ENCODE peak calls at places on chromosome 18, in ten cellular contexts. U is fibroblast of the aortic adventitia; X is mucosa of gallbladder; G is KBM-7; N is neural progenitor cell; L is fibroblast of the conjunctiva; M is GM23338; S is activated CD4-positive, CD25-positive, alpha-beta regulatory T cell; P is T-helper 2 cell; J is endothelial cell. I is an unnamed sample.

GRCh38 chr18:34212511-34212910 is 12.2 kb downstream of the NOL4 start:
- DNase-seq in U (no peak), X (no peak), G (no peak), N (no peak), L (no peak), M (no peak), S (no peak), P (no peak), J (no peak), I (no peak)

GRCh38 chr18:58242978-58243377 is 199.0 kb downstream of the NEDD4L start:
- DNase-seq in U (no peak), X (no peak), G (no peak), N (no peak), L (no peak), M (no peak), S (no peak), P (no peak), J (no peak), I (no peak)

GRCh38 chr18:79988925-79989361 is 580 bp upstream of the TXNL4A start:
- DNase-seq in U (peak), X (no peak), G (peak), N (peak), L (no peak), M (peak), S (no peak), P (no peak), J (no peak), I (peak)

GRCh38 chr18:34697891-34698290 is 12.2 kb upstream of the DTNA start:
- DNase-seq in U (no peak), X (no peak), G (no peak), N (no peak), L (no peak), M (no peak), S (no peak), P (no peak), J (no peak), I (no peak)

GRCh38 chr18:24447961-24448360 is 12.5 kb upstream of the HRH4 start:
- DNase-seq in U (no peak), X (no peak), G (no peak), N (no peak), L (no peak), M (no peak), S (no peak), P (no peak), J (no peak), I (no peak)

GRCh38 chr18:72822202-72822601 is 45.6 kb downstream of the NETO1 start:
- DNase-seq in U (no peak), X (no peak), G (no peak), N (no peak), L (no peak), M (no peak), S (no peak), P (no peak), J (no peak), I (no peak)

GRCh38 chr18:49837889-49838288 is 24.6 kb upstream of the ACAA2 start:
- DNase-seq in U (no peak), X (no peak), G (peak), N (no peak), L (no peak), M (no peak), S (no peak), P (no peak), J (no peak), I (no peak)

GRCh38 chr18:57803119-57803969 is at the start of gene ATP8B1:
- DNase-seq in U (peak), X (peak), G (no peak), N (peak), L (no peak), M (peak), S (no peak), P (no peak), J (peak), I (peak)

GRCh38 chr18:28112056-28112470 is 64.9 kb downstream of the CDH2 start:
- DNase-seq in U (peak), X (no peak), G (no peak), N (no peak), L (no peak), M (no peak), S (no peak), P (no peak), J (no peak), I (peak)

GRCh38 chr18:36752929-36753865 is 75.6 kb downstream of the TPGS2 start:
- DNase-seq in U (peak), X (no peak), G (no peak), N (no peak), L (no peak), M (no peak), S (no peak), P (no peak), J (no peak), I (no peak)

GRCh38 chr18:12008842-12009580 is 27.7 kb downstream of the IMPA2 start:
- DNase-seq in U (no peak), X (no peak), G (no peak), N (no peak), L (no peak), M (no peak), S (no peak), P (no peak), J (no peak), I (no peak)

GRCh38 chr18:23032030-23032582 is 99.0 kb downstream of the RBBP8 start:
- DNase-seq in U (peak), X (no peak), G (no peak), N (no peak), L (peak), M (peak), S (no peak), P (no peak), J (no peak), I (peak)

GRCh38 chr18:8705941-8706544 is 687 bp downstream of the MTCL1 start:
- DNase-seq in U (no peak), X (no peak), G (peak), N (peak), L (no peak), M (peak), S (peak), P (no peak), J (peak), I (no peak)

I was measured in fibroblast of lung.